ENCODE peak calls at places on chromosome 5, in four cellular contexts. B is heart left ventricle, G is body of pancreas, D is HCT116. O is an unnamed sample.

GRCh38 chr5:139120521-139120920 is 77.6 kb downstream of the SIL1 start:
- ATAC-seq in B (peak), G (no peak), D (no peak), O (no peak)

GRCh38 chr5:115807654-115808052 is 8.8 kb downstream of the CDO1 start:
- ATAC-seq in B (no peak), G (no peak), D (no peak), O (no peak)

GRCh38 chr5:143495124-143495523 is 91.6 kb upstream of the NR3C1 start:
- ATAC-seq in B (no peak), G (no peak), D (no peak), O (no peak)

GRCh38 chr5:131810510-131811249 is 13.9 kb upstream of the FNIP1 start:
- ATAC-seq in B (peak), G (no peak), D (peak), O (no peak)

GRCh38 chr5:172163346-172163745 is 24.7 kb downstream of the STK10 start:
- ATAC-seq in B (peak), G (no peak), D (no peak), O (peak)

GRCh38 chr5:32095261-32095671 is 78.9 kb downstream of the GOLPH3 start:
- ATAC-seq in B (peak), G (no peak), D (no peak), O (peak)

GRCh38 chr5:61177070-61177469 is 14.8 kb upstream of the SMIM15 start:
- ATAC-seq in B (no peak), G (no peak), D (no peak), O (no peak)

GRCh38 chr5:161295721-161296120 is 250.8 kb downstream of the GABRB2 start:
- ATAC-seq in B (no peak), G (no peak), D (no peak), O (no peak)

GRCh38 chr5:113050606-113051391 is 74.2 kb downstream of the DCP2 start:
- ATAC-seq in B (peak), G (peak), D (no peak), O (peak)

GRCh38 chr5:81239613-81240012 is 6.5 kb downstream of the CKMT2 start:
- ATAC-seq in B (no peak), G (no peak), D (no peak), O (no peak)

GRCh38 chr5:109177227-109177626 is 232.5 kb downstream of the PJA2 start:
- ATAC-seq in B (peak), G (no peak), D (no peak), O (no peak)

DNA sequence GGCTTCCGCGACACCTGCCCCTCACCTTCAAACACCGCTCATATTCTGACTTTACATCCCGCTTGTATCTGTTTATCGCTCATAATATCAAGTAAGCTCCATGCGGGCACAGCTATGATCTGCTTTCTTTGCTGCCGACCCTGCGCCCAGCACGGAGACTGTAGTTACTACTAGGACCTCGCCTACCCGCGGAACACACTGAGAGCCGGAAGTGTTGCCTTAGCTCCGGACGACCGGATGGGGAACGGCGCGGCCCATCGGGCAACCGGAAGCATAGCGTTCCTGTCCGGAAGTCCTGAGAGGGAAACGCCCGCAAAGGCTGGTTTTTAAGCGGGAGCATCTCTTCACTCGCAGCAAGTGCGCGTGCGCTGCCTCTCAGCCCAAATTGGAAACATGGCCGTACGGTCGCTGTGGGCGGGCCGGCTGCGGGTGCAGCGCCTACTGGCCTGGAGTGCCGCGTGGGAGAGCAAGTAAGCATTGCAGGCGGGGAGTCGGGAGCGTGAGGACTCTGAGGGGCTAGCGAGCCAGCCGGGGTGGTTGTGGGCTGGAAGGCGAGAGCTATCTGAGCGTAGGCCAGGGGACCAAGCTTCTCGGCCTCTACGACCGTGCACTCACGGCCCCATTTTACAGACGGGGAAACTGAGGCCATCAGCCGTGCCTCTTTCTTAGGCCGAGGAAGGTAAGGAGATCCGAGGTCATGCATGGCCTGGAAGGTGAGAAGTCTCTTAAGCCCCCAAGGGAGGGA is at the start of gene GRPEL2:
- ATAC-seq in B (peak), G (peak), D (peak), O (peak)
- TF ChIP-seq POLR2A in B (peak), G (peak), D (peak), O (peak)

DNA sequence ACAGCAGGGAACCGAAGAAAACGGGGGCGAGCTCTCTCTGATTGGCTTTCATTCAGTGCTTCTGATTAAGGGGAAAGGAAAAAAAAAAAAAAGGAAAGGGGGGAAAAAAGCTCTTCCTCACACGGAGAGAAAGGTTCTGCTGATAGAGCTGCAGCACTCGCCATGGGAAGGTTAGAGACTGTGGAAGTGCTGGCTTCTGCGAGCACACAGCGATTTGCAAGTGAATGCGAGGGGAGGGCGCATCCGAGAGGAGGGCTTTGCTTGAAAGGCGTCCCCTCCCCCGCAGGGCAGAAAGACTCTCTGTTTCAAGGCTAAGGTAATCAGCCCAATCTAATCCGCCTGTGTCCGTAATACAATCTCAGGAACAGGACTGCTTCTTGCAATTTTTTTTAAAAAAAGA is at the start of gene CDH10:
- ATAC-seq in B (no peak), G (no peak), D (no peak), O (no peak)
- H3K4me3 ChIP-seq in B (no peak), G (no peak), D (no peak), O (peak)

DNA sequence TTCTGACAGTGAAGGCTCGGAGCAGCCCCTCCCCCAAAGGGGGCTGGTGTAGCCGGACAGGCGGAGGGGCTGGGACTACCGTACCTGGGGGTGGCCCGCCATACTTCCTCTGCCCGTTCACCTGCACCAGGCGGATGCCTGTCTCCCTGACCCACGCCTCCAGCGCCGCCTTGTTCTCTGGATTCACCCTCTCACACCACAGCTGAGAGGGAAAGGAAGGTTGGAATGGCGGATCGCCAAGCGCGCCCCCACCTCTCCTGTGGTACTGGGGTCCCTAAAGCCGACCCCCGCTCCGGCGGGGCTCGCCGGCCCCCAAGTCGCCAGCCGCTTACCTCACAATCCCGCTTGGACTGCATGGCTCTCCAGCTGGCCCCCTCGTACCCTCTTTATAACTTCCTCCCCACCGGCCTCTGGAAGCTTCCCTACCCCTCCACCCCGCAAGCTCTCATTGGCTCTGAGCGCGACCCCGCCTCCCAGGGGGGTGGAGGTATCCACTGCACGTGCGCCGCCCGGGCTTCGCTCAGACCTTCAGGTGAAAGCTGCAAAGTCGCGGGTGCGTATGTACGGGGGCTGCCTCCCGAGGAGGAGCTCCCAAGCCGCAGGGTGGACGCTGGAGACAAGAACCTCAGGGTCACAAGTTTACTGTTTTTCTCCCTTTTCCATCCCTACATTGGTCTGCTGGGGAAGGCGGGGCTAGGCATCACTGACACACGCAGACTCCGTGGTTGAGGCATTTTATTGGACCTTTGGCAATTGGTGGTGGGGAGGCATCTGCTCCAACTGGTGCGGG is at the start of gene DND1:
- ATAC-seq in B (peak), G (no peak), D (peak), O (no peak)
- TF ChIP-seq POLR2A in B (no peak), G (no peak), D (no peak), O (no peak)

DNA sequence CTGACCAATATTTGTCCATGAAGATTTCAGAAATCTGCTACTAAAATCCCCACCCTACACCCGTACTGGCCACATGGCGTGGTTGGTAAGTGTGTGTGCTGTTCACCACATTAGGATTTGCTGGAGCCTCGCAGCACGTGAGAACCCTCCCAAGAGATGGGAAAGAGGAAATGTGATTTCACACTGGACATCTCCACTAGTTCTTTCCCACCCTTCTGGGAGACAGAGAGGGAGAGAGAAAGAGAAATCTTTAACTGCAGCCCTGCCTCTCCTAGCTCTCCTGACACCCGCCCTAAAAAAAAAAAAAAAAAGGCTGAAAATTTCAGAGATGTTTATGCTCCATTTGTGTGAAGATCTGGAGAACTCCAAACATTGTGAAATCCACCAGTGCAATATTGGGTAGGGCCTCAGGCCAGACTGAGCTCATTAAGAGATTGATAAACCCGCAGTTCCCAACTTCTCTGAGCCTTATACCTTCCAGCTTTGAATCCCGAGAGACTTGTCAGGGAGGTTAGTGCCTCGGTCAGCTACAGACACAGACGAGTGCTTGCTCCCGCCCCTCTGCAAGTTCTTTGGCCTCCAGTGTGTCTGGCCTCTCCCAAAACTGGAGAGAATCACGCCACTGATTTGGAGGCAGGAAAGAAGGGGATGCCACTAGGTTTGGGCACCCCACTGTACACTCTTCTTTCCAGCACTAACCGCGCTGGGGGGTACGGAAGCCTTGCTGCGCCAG is 1.9 kb downstream of the SPRY4 start:
- ATAC-seq in B (no peak), G (no peak), D (no peak), O (peak)
- H3K4me3 ChIP-seq in B (peak), G (no peak), D (peak), O (peak)

GRCh38 chr5:43040287-43041098 is at the start of gene ANXA2R:
- ATAC-seq in B (peak), G (peak), D (peak), O (peak)
- TF ChIP-seq POLR2A in B (no peak), G (peak), D (no peak), O (no peak)

O was measured in gastroesophageal sphincter.